ENCODE peak calls at places on chromosomes 16 and 17, in four cellular contexts. One of them, this sample, is unnamed.

GRCh38 chr17:16255481-16255901 is 38.5 kb downstream of the PIGL start:
- DNase-seq in GM13977: no peak
- DNase-seq in progenitor cell of endocrine pancreas: no peak
- DNase-seq in stomach: peak
- DNase-seq in this sample: no peak

GRCh38 chr16:22232277-22233049 is 26.4 kb downstream of the EEF2K start:
- DNase-seq in GM13977: no peak
- DNase-seq in progenitor cell of endocrine pancreas: no peak
- DNase-seq in stomach: peak
- DNase-seq in this sample: no peak

GRCh38 chr17:40846515-40847155 is 20.4 kb downstream of the KRT12 start:
- DNase-seq in stomach: no peak
- DNase-seq in GM13977: no peak
- DNase-seq in progenitor cell of endocrine pancreas: no peak
- DNase-seq in this sample: no peak

GRCh38 chr16:65095090-65095728 is 26.7 kb downstream of the CDH11 start:
- DNase-seq in progenitor cell of endocrine pancreas: no peak
- DNase-seq in GM13977: no peak
- DNase-seq in stomach: no peak
- DNase-seq in this sample: no peak

GRCh38 chr16:83301966-83302365 is 505.8 kb upstream of the HSBP1 start:
- DNase-seq in stomach: no peak
- DNase-seq in progenitor cell of endocrine pancreas: no peak
- DNase-seq in GM13977: no peak
- DNase-seq in this sample: no peak

GRCh38 chr16:87955302-87956168 is 4.3 kb downstream of the BANP start:
- DNase-seq in stomach: no peak
- DNase-seq in GM13977: no peak
- DNase-seq in progenitor cell of endocrine pancreas: no peak
- DNase-seq in this sample: no peak

GRCh38 chr17:12415031-12415430 is 250.7 kb upstream of the MYOCD start:
- DNase-seq in progenitor cell of endocrine pancreas: no peak
- DNase-seq in stomach: no peak
- DNase-seq in GM13977: no peak
- DNase-seq in this sample: no peak

GRCh38 chr17:80646328-80646727 is 101.7 kb downstream of the RPTOR start:
- DNase-seq in progenitor cell of endocrine pancreas: no peak
- DNase-seq in GM13977: no peak
- DNase-seq in stomach: no peak
- DNase-seq in this sample: no peak

GRCh38 chr17:66673668-66674276 is 161.1 kb upstream of the CACNG5 start:
- DNase-seq in GM13977: no peak
- DNase-seq in stomach: peak
- DNase-seq in progenitor cell of endocrine pancreas: peak
- DNase-seq in this sample: no peak

GRCh38 chr17:50772251-50772650 is 4.9 kb upstream of the ANKRD40CL start:
- DNase-seq in GM13977: no peak
- DNase-seq in progenitor cell of endocrine pancreas: no peak
- DNase-seq in stomach: no peak
- DNase-seq in this sample: peak

GRCh38 chr17:72931163-72931562 is 161.3 kb downstream of the SLC39A11 start:
- DNase-seq in stomach: no peak
- DNase-seq in progenitor cell of endocrine pancreas: no peak
- DNase-seq in GM13977: no peak
- DNase-seq in this sample: peak

GRCh38 chr17:68821860-68822693 is 133.1 kb downstream of the ABCA8 start:
- DNase-seq in progenitor cell of endocrine pancreas: no peak
- DNase-seq in GM13977: no peak
- DNase-seq in stomach: no peak
- DNase-seq in this sample: no peak

GRCh38 chr17:74950207-74950606 is 14.5 kb downstream of the OTOP3 start:
- DNase-seq in GM13977: no peak
- DNase-seq in stomach: no peak
- DNase-seq in progenitor cell of endocrine pancreas: no peak
- DNase-seq in this sample: no peak

GRCh38 chr16:54677551-54677950 is 253.1 kb upstream of the IRX5 start:
- DNase-seq in GM13977: no peak
- DNase-seq in stomach: peak
- DNase-seq in progenitor cell of endocrine pancreas: no peak
- DNase-seq in this sample: no peak

GRCh38 chr16:84278968-84279367 is 15.7 kb upstream of the WFDC1 start:
- DNase-seq in stomach: no peak
- DNase-seq in progenitor cell of endocrine pancreas: no peak
- DNase-seq in GM13977: no peak
- DNase-seq in this sample: no peak

GRCh38 chr16:73016488-73016830 is 31.5 kb downstream of the ZFHX3 start:
- DNase-seq in progenitor cell of endocrine pancreas: no peak
- DNase-seq in stomach: no peak
- DNase-seq in GM13977: peak
- DNase-seq in this sample: peak

GRCh38 chr17:18002171-18002570 is 29.5 kb downstream of the DRC3 start:
- DNase-seq in GM13977: no peak
- DNase-seq in stomach: no peak
- DNase-seq in progenitor cell of endocrine pancreas: no peak
- DNase-seq in this sample: no peak

GRCh38 chr17:76176701-76177574 is 35.9 kb upstream of the FOXJ1 start:
- DNase-seq in progenitor cell of endocrine pancreas: no peak
- DNase-seq in GM13977: no peak
- DNase-seq in stomach: no peak
- DNase-seq in this sample: no peak

GRCh38 chr17:76178124-76178523 is 37.1 kb upstream of the FOXJ1 start:
- DNase-seq in progenitor cell of endocrine pancreas: no peak
- DNase-seq in stomach: no peak
- DNase-seq in GM13977: no peak
- DNase-seq in this sample: no peak

GRCh38 chr17:76184266-76184665 is 43.2 kb upstream of the FOXJ1 start:
- DNase-seq in GM13977: no peak
- DNase-seq in stomach: no peak
- DNase-seq in progenitor cell of endocrine pancreas: no peak
- DNase-seq in this sample: no peak

GRCh38 chr17:76182016-76182764 is 41.1 kb upstream of the FOXJ1 start:
- DNase-seq in progenitor cell of endocrine pancreas: peak
- DNase-seq in stomach: peak
- DNase-seq in GM13977: peak
- DNase-seq in this sample: peak

DNA sequence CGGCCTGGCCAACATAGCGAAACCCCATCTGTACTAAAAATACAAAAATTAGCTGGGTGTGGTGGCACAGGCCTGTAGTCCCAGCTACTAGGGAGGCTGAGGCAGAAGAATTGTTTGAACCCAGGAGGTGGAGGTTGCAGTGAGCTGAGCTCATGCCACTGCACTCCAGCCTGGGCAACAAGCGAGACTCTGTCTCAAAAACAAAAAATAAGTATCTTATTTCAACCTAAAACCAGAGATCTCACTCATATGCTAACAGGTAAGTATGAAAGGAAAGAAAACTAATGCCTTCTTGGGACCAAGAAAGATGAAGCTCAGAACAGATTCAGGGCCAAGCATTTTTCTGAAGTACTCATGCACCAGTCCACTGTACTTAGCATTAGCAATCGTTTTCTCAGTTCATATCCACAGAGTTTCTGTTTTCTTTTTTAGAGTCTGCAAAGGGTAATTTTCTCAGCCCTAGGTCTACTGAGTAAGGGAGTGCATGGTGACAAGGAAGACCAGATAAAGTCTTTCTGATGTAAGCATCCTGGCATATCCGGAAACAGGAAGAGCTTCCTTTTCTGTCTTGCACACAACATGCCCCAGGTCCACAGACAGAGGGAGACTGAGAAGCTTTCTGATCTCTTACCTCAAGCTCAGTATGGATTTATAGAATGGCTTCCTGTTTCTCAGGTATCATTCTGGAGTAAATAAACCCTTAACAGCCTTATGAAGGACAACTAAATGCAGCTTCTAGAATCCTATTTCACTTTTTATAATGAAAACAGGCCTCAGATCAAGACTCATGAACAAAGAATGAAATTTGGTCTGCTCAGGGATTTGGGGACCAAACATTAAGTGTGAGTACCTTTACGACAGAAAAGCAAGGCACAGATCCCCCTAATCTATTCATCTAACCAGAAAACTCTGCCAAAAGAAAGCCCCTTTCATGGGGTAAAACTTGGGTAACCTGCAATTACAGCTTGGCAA is 38.7 kb upstream of the FOXJ1 start:
- DNase-seq in GM13977: peak
- DNase-seq in progenitor cell of endocrine pancreas: no peak
- DNase-seq in stomach: no peak
- DNase-seq in this sample: peak
- TF ChIP-seq CTCF in GM13977: no peak
- TF ChIP-seq CTCF in progenitor cell of endocrine pancreas: no peak
- TF ChIP-seq CTCF in stomach: no peak
- TF ChIP-seq CTCF in this sample: no peak

GRCh38 chr16:86810062-86810461 is 231.7 kb downstream of the FOXL1 start:
- DNase-seq in GM13977: no peak
- DNase-seq in stomach: no peak
- DNase-seq in progenitor cell of endocrine pancreas: no peak
- DNase-seq in this sample: no peak

GRCh38 chr16:86808863-86809444 is 230.6 kb downstream of the FOXL1 start:
- DNase-seq in stomach: no peak
- DNase-seq in progenitor cell of endocrine pancreas: no peak
- DNase-seq in GM13977: no peak
- DNase-seq in this sample: no peak

GRCh38 chr16:86812363-86812970 is 234.1 kb downstream of the FOXL1 start:
- DNase-seq in progenitor cell of endocrine pancreas: no peak
- DNase-seq in stomach: no peak
- DNase-seq in GM13977: no peak
- DNase-seq in this sample: no peak

GRCh38 chr16:86806838-86807351 is 228.5 kb downstream of the FOXL1 start:
- DNase-seq in progenitor cell of endocrine pancreas: no peak
- DNase-seq in GM13977: no peak
- DNase-seq in stomach: no peak
- DNase-seq in this sample: no peak

GRCh38 chr16:86809458-86809955 is 231.2 kb downstream of the FOXL1 start:
- DNase-seq in stomach: no peak
- DNase-seq in GM13977: no peak
- DNase-seq in progenitor cell of endocrine pancreas: no peak
- DNase-seq in this sample: no peak
- TF ChIP-seq CTCF in stomach: no peak
- TF ChIP-seq CTCF in GM13977: no peak
- TF ChIP-seq CTCF in progenitor cell of endocrine pancreas: no peak
- TF ChIP-seq CTCF in this sample: no peak

GRCh38 chr17:46854515-46854914 is 3.1 kb downstream of the WNT9B start:
- DNase-seq in progenitor cell of endocrine pancreas: no peak
- DNase-seq in GM13977: no peak
- DNase-seq in stomach: no peak
- DNase-seq in this sample: no peak
- TF ChIP-seq CTCF in progenitor cell of endocrine pancreas: no peak
- TF ChIP-seq CTCF in GM13977: no peak
- TF ChIP-seq CTCF in stomach: no peak
- TF ChIP-seq CTCF in this sample: no peak

DNA sequence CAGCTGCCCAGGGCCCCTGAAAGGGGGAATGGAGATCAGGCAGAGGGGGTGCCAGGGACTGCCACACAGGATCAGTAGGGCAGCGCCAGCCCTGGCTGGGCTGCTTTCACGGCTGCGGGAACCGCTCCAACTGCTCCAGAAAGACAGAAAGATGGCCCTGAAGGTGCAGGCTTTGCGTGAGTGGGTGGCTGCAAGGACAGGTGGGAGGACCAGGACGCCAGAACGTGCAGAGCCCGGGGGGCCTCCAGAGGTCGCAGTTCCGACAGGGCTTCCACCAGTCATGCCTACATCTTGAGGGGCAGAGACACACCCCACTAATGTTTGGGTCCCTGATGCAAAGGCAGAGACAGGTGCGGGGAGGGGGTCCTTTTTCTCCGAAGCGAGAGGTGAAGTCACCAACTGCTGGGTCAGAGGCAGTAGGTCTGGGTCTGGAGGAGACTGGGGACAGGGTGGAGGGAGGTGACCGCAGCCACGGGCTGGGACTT is 790 bp upstream of the ATP6V0C start:
- DNase-seq in progenitor cell of endocrine pancreas: no peak
- DNase-seq in stomach: no peak
- DNase-seq in GM13977: peak
- DNase-seq in this sample: peak
- TF ChIP-seq CTCF in progenitor cell of endocrine pancreas: peak
- TF ChIP-seq CTCF in stomach: no peak
- TF ChIP-seq CTCF in GM13977: peak
- TF ChIP-seq CTCF in this sample: peak

GRCh38 chr16:19410435-19411153 is 7.1 kb upstream of the TMC5 start:
- DNase-seq in stomach: peak
- DNase-seq in GM13977: peak
- DNase-seq in progenitor cell of endocrine pancreas: peak
- DNase-seq in this sample: peak
- TF ChIP-seq CTCF in stomach: peak
- TF ChIP-seq CTCF in GM13977: peak
- TF ChIP-seq CTCF in progenitor cell of endocrine pancreas: peak
- TF ChIP-seq CTCF in this sample: no peak

GRCh38 chr17:65576939-65577338 is 15.5 kb upstream of the AXIN2 start:
- DNase-seq in GM13977: no peak
- DNase-seq in progenitor cell of endocrine pancreas: no peak
- DNase-seq in stomach: no peak
- DNase-seq in this sample: no peak
- TF ChIP-seq CTCF in GM13977: no peak
- TF ChIP-seq CTCF in progenitor cell of endocrine pancreas: no peak
- TF ChIP-seq CTCF in stomach: no peak
- TF ChIP-seq CTCF in this sample: no peak

DNA sequence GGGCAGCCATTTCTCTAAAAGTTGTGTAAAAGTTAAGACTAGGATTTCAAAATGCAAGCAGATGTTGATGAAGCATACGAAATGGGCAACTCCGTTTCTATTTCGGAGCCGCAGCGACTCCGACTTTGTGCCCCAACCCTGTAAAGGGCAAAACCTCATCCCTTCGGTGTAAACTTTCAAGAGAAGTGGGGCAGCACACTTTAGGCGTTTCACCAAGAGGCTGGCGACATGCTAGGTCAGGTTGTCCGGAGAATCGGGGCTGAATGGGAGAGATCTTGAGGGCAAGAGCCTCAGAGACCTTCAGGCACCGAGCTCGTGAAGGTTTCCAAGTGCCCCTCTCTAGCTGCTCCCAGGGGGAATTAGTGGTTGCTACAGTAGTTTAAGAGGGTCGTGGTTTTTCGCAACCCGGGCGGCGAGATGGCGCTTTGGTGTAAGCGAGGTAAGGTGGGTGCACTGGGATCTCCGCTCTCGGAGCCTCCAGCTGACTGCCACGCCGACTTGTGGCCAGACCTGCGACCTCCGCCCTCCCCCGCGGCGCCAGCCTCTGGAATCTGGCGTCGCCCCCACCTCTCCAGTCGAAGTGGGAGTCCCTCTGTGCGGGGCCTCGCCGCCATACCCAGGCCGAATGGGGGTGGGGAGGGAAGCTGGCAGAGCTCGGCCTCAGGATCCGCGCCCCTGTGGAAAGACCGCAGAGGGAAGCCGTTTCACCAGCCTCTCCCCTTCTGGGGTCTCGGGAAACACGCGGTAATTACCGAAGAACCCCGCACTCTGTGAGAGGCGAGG is 979 bp upstream of the HEXIM2 start:
- DNase-seq in progenitor cell of endocrine pancreas: peak
- DNase-seq in stomach: peak
- DNase-seq in GM13977: no peak
- DNase-seq in this sample: peak
- TF ChIP-seq CTCF in progenitor cell of endocrine pancreas: peak
- TF ChIP-seq CTCF in stomach: no peak
- TF ChIP-seq CTCF in GM13977: no peak
- TF ChIP-seq CTCF in this sample: no peak